ENCODE peak calls at places on chromosomes 5 and 9, in six cellular contexts. P is breast epithelium, U is cardiac muscle cell, E is GM12878, S is progenitor cell of endocrine pancreas, J is GM20000. G is an unnamed sample.

GRCh38 chr9:35727676-35728040 is 4.3 kb downstream of the TLN1 start:
- DNase-seq in P (no peak), E (no peak), J (no peak), S (no peak), U (peak), G (no peak)

GRCh38 chr9:32969270-32969669 is 32.2 kb downstream of the APTX start:
- DNase-seq in U (no peak), E (no peak), S (no peak), J (no peak), P (no peak), G (no peak)

GRCh38 chr5:28779161-28779754 is 1740.9 kb upstream of the CDH9 start:
- DNase-seq in U (peak), S (no peak), J (no peak), P (no peak), E (no peak), G (peak)

GRCh38 chr5:65120371-65120967 is 351.7 kb downstream of the CWC27 start:
- DNase-seq in U (no peak), P (no peak), J (no peak), E (no peak), S (no peak), G (no peak)

GRCh38 chr5:79773612-79774011 is 84.0 kb downstream of the CMYA5 start:
- DNase-seq in P (no peak), E (no peak), U (no peak), S (no peak), J (no peak), G (no peak)

GRCh38 chr9:81411961-81412360 is 277.4 kb downstream of the TLE1 start:
- DNase-seq in J (no peak), S (no peak), P (no peak), E (no peak), U (no peak), G (no peak)

GRCh38 chr9:86641970-86642369 is 287.8 kb upstream of the TUT7 start:
- DNase-seq in S (no peak), U (no peak), J (no peak), P (no peak), E (no peak), G (no peak)

GRCh38 chr9:99150456-99151171 is 45.7 kb downstream of the TGFBR1 start:
- DNase-seq in E (no peak), J (no peak), S (no peak), U (no peak), P (no peak), G (no peak)

GRCh38 chr5:146744358-146744757 is 134.2 kb downstream of the PPP2R2B start:
- DNase-seq in S (no peak), U (no peak), E (no peak), P (no peak), J (no peak), G (peak)

GRCh38 chr9:91720746-91721705 is 229.0 kb downstream of the ROR2 start:
- DNase-seq in J (peak), P (no peak), U (no peak), E (no peak), S (no peak), G (peak)

GRCh38 chr9:127943746-127944145 is 6.1 kb upstream of the DPM2 start:
- DNase-seq in S (peak), P (peak), U (peak), J (peak), E (no peak), G (peak)

GRCh38 chr9:99365233-99365980 is 143.3 kb downstream of the SEC61B start:
- DNase-seq in E (no peak), U (peak), S (no peak), P (no peak), J (no peak), G (no peak)

GRCh38 chr5:74122979-74123575 is 497.1 kb downstream of the ARHGEF28 start:
- DNase-seq in U (no peak), P (no peak), J (no peak), S (no peak), E (no peak), G (no peak)

GRCh38 chr9:34428325-34428958 is 29.9 kb downstream of the FAM219A start:
- DNase-seq in U (no peak), S (no peak), J (no peak), E (no peak), P (no peak), G (no peak)

GRCh38 chr9:104743377-104743985 is 4.0 kb upstream of the NIPSNAP3A start:
- DNase-seq in P (no peak), S (no peak), U (peak), J (peak), E (peak), G (peak)

GRCh38 chr9:18668944-18669343 is 195.0 kb downstream of the ADAMTSL1 start:
- DNase-seq in S (no peak), J (no peak), U (no peak), E (no peak), P (no peak), G (no peak)

GRCh38 chr5:172097356-172097755 is 90.7 kb downstream of the STK10 start:
- DNase-seq in U (no peak), E (no peak), J (no peak), S (no peak), P (no peak), G (no peak)

GRCh38 chr5:133457439-133457838 is 154.9 kb downstream of the FSTL4 start:
- DNase-seq in S (no peak), P (no peak), E (no peak), U (peak), J (no peak), G (no peak)

GRCh38 chr5:34706084-34706483 is 50.0 kb downstream of the RAI14 start:
- DNase-seq in E (no peak), U (no peak), J (no peak), P (no peak), S (no peak), G (no peak)

GRCh38 chr5:156641690-156642089 is 208.4 kb upstream of the PPP1R2B start:
- DNase-seq in S (no peak), U (no peak), E (no peak), P (no peak), J (no peak), G (no peak)

GRCh38 chr5:12861891-12862290 is 957.6 kb upstream of the CTNND2 start:
- DNase-seq in E (no peak), J (no peak), U (peak), S (no peak), P (no peak), G (no peak)

GRCh38 chr5:129406440-129406839 is 53.7 kb upstream of the ADAMTS19 start:
- DNase-seq in E (no peak), P (no peak), U (no peak), J (no peak), S (no peak), G (no peak)

GRCh38 chr5:68490401-68490800 is 274.8 kb downstream of the PIK3R1 start:
- DNase-seq in E (no peak), U (no peak), P (no peak), S (no peak), J (no peak), G (no peak)

GRCh38 chr5:32254987-32255900 is 57.5 kb downstream of the MTMR12 start:
- DNase-seq in P (peak), U (peak), E (no peak), S (no peak), J (no peak), G (no peak)

GRCh38 chr5:37248387-37248969 is 698 bp downstream of the CPLANE1 start:
- DNase-seq in S (no peak), P (no peak), U (peak), J (no peak), E (peak), G (no peak)

GRCh38 chr5:31948006-31948405 is 226.1 kb downstream of the GOLPH3 start:
- DNase-seq in S (no peak), J (no peak), E (no peak), U (no peak), P (no peak), G (no peak)

GRCh38 chr5:157460921-157461792 is 1.1 kb downstream of the NIPAL4 start:
- DNase-seq in S (no peak), P (no peak), U (no peak), E (no peak), J (no peak), G (no peak)

GRCh38 chr9:132348676-132349075 is 6.1 kb downstream of the SETX start:
- DNase-seq in S (no peak), U (no peak), P (no peak), E (no peak), J (no peak), G (no peak)

GRCh38 chr5:40333459-40334241 is 346.1 kb upstream of the PTGER4 start:
- DNase-seq in U (no peak), E (no peak), S (no peak), P (no peak), J (no peak), G (no peak)

GRCh38 chr5:86623785-86624483 is 6.2 kb downstream of the COX7C start:
- DNase-seq in U (no peak), P (no peak), J (no peak), E (no peak), S (no peak), G (no peak)

GRCh38 chr5:109823597-109823996 is 133.9 kb downstream of the MAN2A1 start:
- DNase-seq in P (no peak), S (no peak), E (no peak), U (no peak), J (no peak), G (no peak)

GRCh38 chr5:176610430-176610763 is 441 bp upstream of the GPRIN1 start:
- DNase-seq in U (no peak), J (no peak), E (no peak), P (no peak), S (no peak), G (no peak)

GRCh38 chr9:116368680-116369079 is 215.1 kb downstream of the PAPPA start:
- DNase-seq in U (no peak), P (no peak), S (no peak), J (no peak), E (no peak), G (no peak)

GRCh38 chr9:122364783-122365150 is 6.1 kb upstream of the PTGS1 start:
- DNase-seq in P (no peak), E (no peak), J (no peak), S (no peak), U (no peak), G (no peak)

GRCh38 chr5:168826292-168826725 is 247.1 kb upstream of the PANK3 start:
- DNase-seq in E (no peak), U (no peak), S (no peak), P (no peak), J (no peak), G (no peak)

DNA sequence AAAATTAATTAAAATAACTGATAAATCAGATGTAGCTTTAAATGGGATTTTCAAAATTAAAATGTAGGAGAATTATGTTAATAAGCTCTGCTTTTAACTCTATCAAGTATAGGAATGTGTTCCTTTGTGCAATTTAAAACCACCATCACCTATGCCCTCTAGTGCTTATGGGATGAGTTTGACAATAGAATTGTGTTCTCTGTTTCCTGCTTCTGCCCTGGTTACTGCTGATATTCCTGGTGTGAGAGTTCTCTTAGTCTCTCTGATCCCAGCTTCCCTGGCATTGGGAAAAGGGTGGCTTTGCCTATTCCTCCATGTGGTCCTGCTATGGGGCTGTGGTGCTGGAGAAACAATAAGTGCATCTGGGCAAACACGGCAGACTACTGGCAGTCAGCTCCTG is 8.1 kb downstream of the LRRTM2 start:
- DNase-seq in P (no peak), E (no peak), J (no peak), U (no peak), S (no peak), G (no peak)
- TF ChIP-seq CTCF in P (no peak), E (peak), J (no peak), U (no peak), S (no peak), G (no peak)

GRCh38 chr9:107465467-107466451 is 23.8 kb downstream of the KLF4 start:
- DNase-seq in P (peak), S (peak), U (peak), J (peak), E (no peak), G (peak)
- TF ChIP-seq CTCF in P (peak), S (peak), U (peak), J (peak), E (peak), G (peak)

GRCh38 chr5:95988877-95989276 is 27.2 kb upstream of the ELL2 start:
- DNase-seq in S (no peak), J (no peak), U (no peak), P (no peak), E (no peak), G (no peak)
- TF ChIP-seq CTCF in S (no peak), J (no peak), U (no peak), P (no peak), E (no peak), G (no peak)

GRCh38 chr9:137960496-137960895 is 82.9 kb downstream of the CACNA1B start:
- DNase-seq in U (peak), P (no peak), S (no peak), J (no peak), E (no peak), G (peak)
- TF ChIP-seq CTCF in U (no peak), P (no peak), S (peak), J (no peak), E (peak), G (peak)

GRCh38 chr5:102545175-102545574 is 46.4 kb upstream of the SLCO6A1 start:
- DNase-seq in P (no peak), U (peak), S (peak), E (no peak), J (no peak), G (peak)
- TF ChIP-seq CTCF in P (no peak), U (peak), S (peak), E (peak), J (no peak), G (peak)

GRCh38 chr9:120910643-120911042 is 16.0 kb downstream of the TRAF1 start:
- DNase-seq in S (no peak), U (no peak), J (no peak), P (no peak), E (no peak), G (no peak)
- TF ChIP-seq CTCF in S (no peak), U (no peak), J (no peak), P (no peak), E (no peak), G (no peak)

GRCh38 chr5:16844952-16845351 is 91.1 kb downstream of the MYO10 start:
- DNase-seq in P (no peak), E (no peak), U (no peak), S (no peak), J (no peak), G (no peak)
- TF ChIP-seq CTCF in P (no peak), E (no peak), U (peak), S (peak), J (no peak), G (no peak)

G was measured in endothelial cell.